ENCODE peak calls at places on chromosomes 3 and 15, in four cellular contexts. G is CD4-positive, alpha-beta memory T cell; O is PC-9; U is heart right ventricle. E is an unnamed sample.
A peak's percentile ranks its signal among the peaks of the same experiment; 100 is the strongest.

GRCh38 chr3:45273681-45274515 is 47.8 kb upstream of the TMEM158 start:
- DNase-seq in G (no peak), O (peak; percentile 48), U (no peak), E (no peak)

GRCh38 chr15:98983333-98983732 is 24.3 kb downstream of the PGPEP1L start:
- DNase-seq in G (no peak), O (peak; percentile 86), U (no peak), E (peak; percentile 64)

GRCh38 chr3:112407214-112407887 is 74.4 kb downstream of the CD200 start:
- DNase-seq in G (no peak), O (no peak), U (no peak), E (no peak)

GRCh38 chr3:149816986-149817385 is 4.0 kb downstream of the RNF13 start:
- DNase-seq in G (no peak), O (no peak), U (no peak), E (no peak)

GRCh38 chr3:150146891-150147761 is 176.4 kb upstream of the PFN2 start:
- DNase-seq in G (no peak), O (no peak), U (peak; percentile 20), E (peak; percentile 69)

GRCh38 chr3:3862534-3862933 is 63.3 kb downstream of the LRRN1 start:
- DNase-seq in G (no peak), O (no peak), U (no peak), E (no peak)

GRCh38 chr15:51649659-51650521 is 27.3 kb upstream of the DMXL2 start:
- DNase-seq in G (peak; percentile 68), O (peak; percentile 41), U (no peak), E (no peak)

GRCh38 chr3:46848271-46849097 is 14.8 kb downstream of the MYL3 start:
- DNase-seq in G (no peak), O (no peak), U (peak; percentile 61), E (peak; percentile 10)

GRCh38 chr15:95812491-95812890 is 518.0 kb upstream of the NR2F2 start:
- DNase-seq in G (no peak), O (no peak), U (no peak), E (no peak)

GRCh38 chr15:31049682-31050606 is 51.6 kb downstream of the TRPM1 start:
- DNase-seq in G (no peak), O (no peak), U (no peak), E (peak; percentile 57)

GRCh38 chr15:88543065-88543776 is 3.3 kb downstream of the DET1 start:
- DNase-seq in G (no peak), O (no peak), U (no peak), E (no peak)

GRCh38 chr3:8319935-8320634 is 181.5 kb upstream of the LMCD1 start:
- DNase-seq in G (no peak), O (peak; percentile 63), U (no peak), E (peak; percentile 29)

GRCh38 chr15:89912674-89913396 is at the start of gene ARPIN:
- DNase-seq in G (no peak), O (no peak), U (peak; percentile 72), E (peak; percentile 55)

GRCh38 chr15:69472046-69472445 is 19.4 kb downstream of the RPLP1 start:
- DNase-seq in G (no peak), O (no peak), U (no peak), E (no peak)

GRCh38 chr3:125087768-125088391 is 32.1 kb upstream of the HEG1 start:
- DNase-seq in G (no peak), O (no peak), U (no peak), E (no peak)

GRCh38 chr3:115961390-115961789 is 338.1 kb downstream of the GAP43 start:
- DNase-seq in G (no peak), O (no peak), U (no peak), E (no peak)

GRCh38 chr15:58065445-58066041 is at the start of gene ALDH1A2:
- DNase-seq in G (no peak), O (no peak), U (peak; percentile 53), E (no peak)

GRCh38 chr3:173044998-173045397 is 96.0 kb downstream of the SPATA16 start:
- DNase-seq in G (no peak), O (no peak), U (no peak), E (no peak)

GRCh38 chr15:55917881-55918296 is 75.5 kb downstream of the NEDD4 start:
- DNase-seq in G (peak; percentile 5), O (peak; percentile 84), U (no peak), E (peak; percentile 88)

GRCh38 chr15:74044267-74045110 is 37.9 kb downstream of the GOLGA6A start:
- DNase-seq in G (no peak), O (no peak), U (peak; percentile 64), E (no peak)

GRCh38 chr3:71509024-71509423 is 74.5 kb downstream of the FOXP1 start:
- DNase-seq in G (no peak), O (no peak), U (no peak), E (no peak)

GRCh38 chr3:96843505-96844203 is 29.3 kb downstream of the EPHA6 start:
- DNase-seq in G (no peak), O (no peak), U (no peak), E (no peak)

GRCh38 chr3:74906181-74906580 is 291.7 kb upstream of the CNTN3 start:
- DNase-seq in G (no peak), O (no peak), U (no peak), E (no peak)

GRCh38 chr3:47652142-47652541 is 73.5 kb upstream of the CSPG5 start:
- DNase-seq in G (no peak), O (no peak), U (no peak), E (no peak)

GRCh38 chr3:188940213-188940914 is 231.4 kb upstream of the TPRG1 start:
- DNase-seq in G (no peak), O (no peak), U (no peak), E (no peak)

GRCh38 chr3:58986654-58987053 is 63.2 kb downstream of the CFAP20DC start:
- DNase-seq in G (no peak), O (no peak), U (no peak), E (no peak)

GRCh38 chr15:60004019-60004845 is at the start of gene FOXB1:
- DNase-seq in G (no peak), O (no peak), U (no peak), E (peak; percentile 16)

GRCh38 chr15:60001642-60002527 is 2.2 kb upstream of the FOXB1 start:
- DNase-seq in G (no peak), O (no peak), U (no peak), E (no peak)

GRCh38 chr15:60002528-60003218 is 1.4 kb upstream of the FOXB1 start:
- DNase-seq in G (no peak), O (no peak), U (no peak), E (no peak)

GRCh38 chr15:60004846-60005351 is 788 bp downstream of the FOXB1 start:
- DNase-seq in G (no peak), O (no peak), U (no peak), E (peak; percentile 7)

GRCh38 chr15:60003243-60004018 is 680 bp upstream of the FOXB1 start:
- DNase-seq in G (no peak), O (no peak), U (no peak), E (peak; percentile 16)
- H3K4me1 ChIP-seq in G (peaks cover 55% of the 10 kb centered on the region), O (peaks cover 14% of the 10 kb centered on the region), U (peaks cover 36% of the 10 kb centered on the region), E (peaks cover 31% of the 10 kb centered on the region)

DNA sequence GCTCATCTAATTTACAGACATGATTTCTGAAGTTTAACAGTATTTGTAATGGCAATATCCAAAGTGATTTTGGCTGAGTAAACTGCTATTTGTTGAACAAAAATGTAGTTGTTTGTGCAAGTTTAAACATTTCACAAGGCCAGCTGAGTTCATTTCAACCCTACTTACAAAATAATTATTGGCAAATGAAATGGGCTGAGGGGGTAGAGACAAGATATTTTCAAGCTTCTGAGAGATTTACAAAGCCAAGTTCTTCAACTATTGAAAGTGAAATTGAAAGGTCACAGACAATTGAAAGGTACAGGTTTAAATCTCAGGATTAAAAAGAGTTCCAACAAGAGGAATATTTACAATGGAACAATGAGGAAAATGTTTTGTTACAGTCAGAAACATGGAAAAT is 77.1 kb downstream of the DUT start:
- DNase-seq in G (no peak), O (no peak), U (no peak), E (no peak)
- H3K27ac ChIP-seq in G (no peak overlapping the region), O (no peak overlapping the region), U (no peak overlapping the region), E (no peak overlapping the region)

GRCh38 chr3:132539681-132540080 is 57.4 kb upstream of the ACKR4 start:
- DNase-seq in G (no peak), O (no peak), U (no peak), E (no peak)
- H3K36me3 ChIP-seq in G (peaks cover 12% of the 10 kb centered on the region), O (peaks cover 3% of the 10 kb centered on the region), U (peaks cover 42% of the 10 kb centered on the region), E (peaks cover 46% of the 10 kb centered on the region)

GRCh38 chr15:68298882-68299381 is 21.4 kb downstream of the FEM1B start:
- DNase-seq in G (peak; percentile 39), O (no peak), U (no peak), E (peak; percentile 42)
- H3K4me1 ChIP-seq in G (peaks cover 17% of the 10 kb centered on the region), O (no peaks in the 10 kb centered on the region), U (peaks cover 37% of the 10 kb centered on the region), E (peaks cover 10% of the 10 kb centered on the region)

DNA sequence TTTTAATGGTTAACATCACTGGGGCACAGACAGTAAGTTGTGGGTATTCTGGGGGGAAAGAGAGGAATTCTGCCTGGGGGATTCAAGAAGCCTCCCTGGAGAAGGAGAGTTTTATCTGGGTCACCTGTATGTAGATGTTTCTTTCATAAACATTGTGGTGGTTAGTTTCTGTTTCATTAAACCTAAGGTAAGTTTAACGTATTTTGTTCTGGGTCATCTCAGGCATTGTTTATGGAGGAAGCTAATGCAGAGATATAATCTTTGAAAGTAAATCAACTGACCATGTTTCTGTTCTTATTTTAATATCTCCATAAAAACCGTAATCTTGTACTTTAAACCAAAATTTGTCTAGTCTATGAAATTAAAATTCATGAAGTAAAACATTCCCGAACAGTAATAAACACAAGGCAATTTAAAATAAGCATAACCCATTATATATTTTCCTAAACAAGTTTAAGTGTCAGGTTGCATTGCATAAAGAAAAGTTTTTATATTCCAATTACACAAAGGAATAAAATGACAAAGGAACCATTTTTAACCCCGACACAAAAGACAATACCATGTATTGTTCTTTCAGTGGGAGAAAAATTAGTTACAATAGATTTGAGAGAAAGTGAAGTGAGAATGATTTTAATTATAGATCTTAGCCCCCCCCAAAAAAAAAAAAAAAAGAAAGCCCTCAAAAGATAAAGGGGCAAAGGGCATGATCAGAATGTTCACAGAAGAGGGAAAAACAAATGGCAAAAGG is 274.6 kb upstream of the TBL1XR1 start:
- DNase-seq in G (no peak), O (no peak), U (no peak), E (no peak)
- H3K27ac ChIP-seq in G (no peak overlapping the region), O (no peak overlapping the region), U (no peak overlapping the region), E (no peak overlapping the region)

GRCh38 chr15:84889313-84889990 is 5.0 kb downstream of the SLC28A1 start:
- DNase-seq in G (no peak), O (no peak), U (no peak), E (no peak)
- H3K36me3 ChIP-seq in G (no peaks in the 10 kb centered on the region), O (no peaks in the 10 kb centered on the region), U (no peaks in the 10 kb centered on the region), E (no peaks in the 10 kb centered on the region)

GRCh38 chr3:30662836-30663235 is 56.4 kb downstream of the TGFBR2 start:
- DNase-seq in G (no peak), O (no peak), U (no peak), E (no peak)
- H3K4me1 ChIP-seq in G (peaks cover 100% of the 10 kb centered on the region), O (peaks cover 22% of the 10 kb centered on the region), U (peaks cover 97% of the 10 kb centered on the region), E (peaks cover 55% of the 10 kb centered on the region)

GRCh38 chr3:13045245-13045903 is 27.9 kb downstream of the IQSEC1 start:
- DNase-seq in G (no peak), O (no peak), U (no peak), E (no peak)
- H3K27ac ChIP-seq in G (no peak overlapping the region), O (no peak overlapping the region), U (no peak overlapping the region), E (no peak overlapping the region)